ENCODE peak calls at places on chromosomes 12 and 14, in seven cellular contexts. T is nephron progenitor cell, Y is fibroblast of lung, V is astrocyte of the cerebellum, E is activated B cell treated with CpG ODN at 0.5 μM for 24 hours, G is cardiac muscle cell, C is cardiac fibroblast. Z is an unnamed sample.

GRCh38 chr12:124261885-124262284 is 33.0 kb upstream of the RFLNA start:
- DNase-seq in V (no peak), C (no peak), Y (no peak), T (no peak), E (no peak), G (no peak), Z (no peak)

GRCh38 chr12:82996168-82996812 is 309.6 kb downstream of the TMTC2 start:
- DNase-seq in E (no peak), V (no peak), C (no peak), Y (peak), T (no peak), G (no peak), Z (no peak)

GRCh38 chr14:63248211-63248610 is 44.0 kb downstream of the RHOJ start:
- DNase-seq in C (peak), Y (peak), E (no peak), G (peak), T (no peak), V (peak), Z (no peak)

GRCh38 chr12:50282581-50283229 is 615 bp downstream of the LIMA1 start:
- DNase-seq in Y (peak), E (no peak), C (peak), T (no peak), G (peak), V (no peak), Z (no peak)

GRCh38 chr12:76680940-76681339 is 83.0 kb upstream of the ZDHHC17 start:
- DNase-seq in C (peak), V (no peak), T (no peak), Y (peak), E (no peak), G (no peak), Z (no peak)

GRCh38 chr12:4274396-4274959 is 916 bp downstream of the CCND2 start:
- DNase-seq in G (no peak), E (no peak), T (peak), Y (no peak), V (no peak), C (no peak), Z (no peak)

GRCh38 chr12:31368666-31369361 is 42.9 kb upstream of the SINHCAF start:
- DNase-seq in C (no peak), V (no peak), E (no peak), T (no peak), Y (no peak), G (peak), Z (no peak)

GRCh38 chr14:58082491-58083098 is 69.4 kb downstream of the ARMH4 start:
- DNase-seq in Y (peak), G (peak), V (peak), C (peak), T (no peak), E (no peak), Z (no peak)

GRCh38 chr14:24806061-24806678 is 172.2 kb upstream of the GZMB start:
- DNase-seq in C (peak), V (peak), G (peak), E (no peak), T (peak), Y (peak), Z (peak)

GRCh38 chr12:98698603-98699463 is 53.7 kb downstream of the APAF1 start:
- DNase-seq in C (peak), G (peak), T (no peak), Y (peak), E (no peak), V (peak), Z (no peak)

GRCh38 chr14:37376944-37377609 is 179.3 kb downstream of the MIPOL1 start:
- DNase-seq in Y (no peak), E (no peak), T (no peak), C (no peak), G (no peak), V (no peak), Z (no peak)

GRCh38 chr14:104546021-104546491 is 33.5 kb upstream of the C14orf180 start:
- DNase-seq in C (no peak), E (no peak), Y (no peak), G (no peak), V (no peak), T (no peak), Z (no peak)

GRCh38 chr14:52998376-52999010 is 47.6 kb upstream of the FERMT2 start:
- DNase-seq in C (peak), E (no peak), T (no peak), Y (peak), G (peak), V (peak), Z (no peak)

GRCh38 chr14:101355284-101355683 is 206.0 kb upstream of the DIO3 start:
- DNase-seq in G (no peak), C (no peak), T (no peak), V (no peak), E (no peak), Y (no peak), Z (no peak)

GRCh38 chr12:123231931-123232330 is 1.0 kb downstream of the MPHOSPH9 start:
- DNase-seq in V (no peak), E (no peak), G (no peak), Y (no peak), T (no peak), C (no peak), Z (no peak)

GRCh38 chr12:124621296-124621660 is 53.9 kb upstream of the NCOR2 start:
- DNase-seq in T (no peak), Y (peak), V (peak), C (peak), E (no peak), G (peak), Z (no peak)

GRCh38 chr12:82554529-82554928 is 132.2 kb upstream of the TMTC2 start:
- DNase-seq in E (no peak), C (no peak), T (no peak), G (peak), Y (peak), V (no peak), Z (no peak)

GRCh38 chr14:92386637-92387036 is 63.7 kb downstream of the SLC24A4 start:
- DNase-seq in T (no peak), Y (no peak), V (no peak), E (no peak), G (no peak), C (no peak), Z (no peak)

GRCh38 chr12:113855998-113856397 is 110.1 kb downstream of the RBM19 start:
- DNase-seq in Y (no peak), G (no peak), T (peak), C (no peak), E (no peak), V (no peak), Z (no peak)

GRCh38 chr12:4119157-4119761 is 154.3 kb upstream of the CCND2 start:
- DNase-seq in G (no peak), C (no peak), Y (no peak), E (no peak), T (no peak), V (no peak), Z (no peak)

GRCh38 chr14:69543341-69544249 is 31.1 kb downstream of the CCDC177 start:
- DNase-seq in G (peak), C (peak), V (peak), T (peak), E (no peak), Y (peak), Z (peak)

GRCh38 chr14:105258846-105259245 is 10.5 kb downstream of the BTBD6 start:
- DNase-seq in C (no peak), E (no peak), T (no peak), Y (peak), G (no peak), V (no peak), Z (no peak)

GRCh38 chr12:75766263-75767160 is 255.1 kb upstream of the KRR1 start:
- DNase-seq in Y (peak), G (peak), C (peak), V (no peak), E (no peak), T (no peak), Z (no peak)

GRCh38 chr12:109469516-109469915 is 7.6 kb downstream of the KCTD10 start:
- DNase-seq in V (no peak), G (no peak), Y (no peak), T (no peak), E (no peak), C (no peak), Z (no peak)

GRCh38 chr12:29640589-29641345 is 143.0 kb downstream of the TMTC1 start:
- DNase-seq in T (peak), E (no peak), V (no peak), Y (peak), G (peak), C (peak), Z (no peak)

GRCh38 chr14:104117341-104118005 is 20.9 kb upstream of the KIF26A start:
- DNase-seq in G (no peak), E (no peak), V (no peak), C (no peak), T (peak), Y (no peak), Z (no peak)

GRCh38 chr12:101828463-101829196 is 2.1 kb downstream of the GNPTAB start:
- DNase-seq in C (no peak), G (no peak), Y (no peak), V (no peak), T (no peak), E (no peak), Z (no peak)

GRCh38 chr12:123941485-123942276 is 30.9 kb downstream of the CCDC92 start:
- DNase-seq in T (no peak), E (no peak), V (no peak), Y (no peak), C (no peak), G (peak), Z (no peak)

GRCh38 chr12:50533971-50534370 is 29.2 kb downstream of the DIP2B start:
- DNase-seq in V (no peak), G (no peak), C (no peak), E (no peak), Y (peak), T (no peak), Z (no peak)

GRCh38 chr14:100577321-100577985 is 9.8 kb downstream of the BEGAIN start:
- DNase-seq in E (no peak), T (no peak), G (no peak), Y (no peak), V (no peak), C (no peak), Z (no peak)

GRCh38 chr14:73764881-73765280 is 50.7 kb upstream of the PNMA1 start:
- DNase-seq in C (peak), E (no peak), G (peak), Y (no peak), V (no peak), T (no peak), Z (no peak)

GRCh38 chr14:53409974-53410373 is 256.9 kb upstream of the DDHD1 start:
- DNase-seq in V (no peak), T (no peak), G (no peak), E (no peak), Y (peak), C (no peak), Z (no peak)

GRCh38 chr12:102957339-102958050 is at the start of gene ASCL1:
- DNase-seq in C (peak), E (no peak), T (peak), G (peak), Y (peak), V (no peak), Z (no peak)

GRCh38 chr14:105411017-105411941 is 8.3 kb upstream of the MTA1 start:
- DNase-seq in Y (peak), T (peak), V (no peak), G (peak), C (peak), E (peak), Z (no peak)

GRCh38 chr14:64760916-64761315 is 56.7 kb downstream of the PLEKHG3 start:
- DNase-seq in E (no peak), C (no peak), G (no peak), V (no peak), Y (no peak), T (no peak), Z (no peak)

GRCh38 chr12:116719661-116720060 is 18.2 kb downstream of the SPRING1 start:
- DNase-seq in E (no peak), Y (peak), V (no peak), G (no peak), T (peak), C (no peak), Z (no peak)

GRCh38 chr12:125311050-125311449 is 245.8 kb downstream of the AACS start:
- DNase-seq in V (no peak), Y (no peak), E (no peak), G (no peak), T (no peak), C (no peak), Z (no peak)

GRCh38 chr14:103449762-103450161 is 64.5 kb downstream of the MARK3 start:
- DNase-seq in Y (no peak), G (no peak), C (no peak), T (no peak), V (no peak), E (no peak), Z (no peak)

GRCh38 chr14:36510078-36510799 is 9.8 kb downstream of the NKX2-1 start:
- DNase-seq in E (no peak), C (no peak), Y (peak), T (no peak), G (no peak), V (no peak), Z (no peak)

GRCh38 chr14:60637138-60637489 is 12.2 kb downstream of the SIX1 start:
- DNase-seq in E (no peak), G (no peak), T (no peak), Y (no peak), C (no peak), V (no peak), Z (no peak)
- TF ChIP-seq CTCF in E (no peak), G (no peak), T (no peak), Y (no peak), C (no peak), V (no peak), Z (no peak)

GRCh38 chr12:87953257-87953860 is 75.8 kb downstream of the C12orf50 start:
- DNase-seq in E (no peak), C (peak), V (peak), Y (peak), T (peak), G (peak), Z (peak)
- TF ChIP-seq CTCF in E (no peak), C (peak), V (peak), Y (peak), T (peak), G (peak), Z (peak)

DNA sequence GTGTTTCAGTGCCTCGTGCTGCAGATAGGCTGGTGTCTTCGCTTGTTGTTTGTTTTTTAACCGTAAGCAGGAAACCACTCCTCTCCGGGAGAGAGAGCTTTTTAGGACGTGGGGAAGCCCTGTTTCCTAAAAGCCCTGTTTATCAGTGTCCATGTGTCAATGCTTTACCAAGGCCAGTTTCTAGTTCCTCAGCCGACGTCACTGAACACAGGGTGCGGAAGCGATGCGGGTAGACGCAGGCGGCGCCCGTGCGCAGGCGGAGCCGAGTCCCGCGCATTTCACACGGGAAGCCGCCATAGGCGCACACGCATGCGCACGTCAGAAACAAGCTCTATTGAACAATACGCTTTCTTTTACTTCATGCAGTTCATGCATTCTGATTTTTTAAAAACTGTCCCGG is 79.8 kb downstream of the GLT1D1 start:
- DNase-seq in E (no peak), T (no peak), V (no peak), C (no peak), Y (no peak), G (no peak), Z (no peak)
- TF ChIP-seq CTCF in E (no peak), T (no peak), V (no peak), C (no peak), Y (no peak), G (no peak), Z (no peak)

GRCh38 chr12:104457746-104458644 is 1.2 kb downstream of the CHST11 start:
- DNase-seq in E (peak), C (no peak), Y (peak), V (no peak), G (no peak), T (peak), Z (peak)
- TF ChIP-seq CTCF in E (no peak), C (no peak), Y (no peak), V (no peak), G (peak), T (no peak), Z (peak)

DNA sequence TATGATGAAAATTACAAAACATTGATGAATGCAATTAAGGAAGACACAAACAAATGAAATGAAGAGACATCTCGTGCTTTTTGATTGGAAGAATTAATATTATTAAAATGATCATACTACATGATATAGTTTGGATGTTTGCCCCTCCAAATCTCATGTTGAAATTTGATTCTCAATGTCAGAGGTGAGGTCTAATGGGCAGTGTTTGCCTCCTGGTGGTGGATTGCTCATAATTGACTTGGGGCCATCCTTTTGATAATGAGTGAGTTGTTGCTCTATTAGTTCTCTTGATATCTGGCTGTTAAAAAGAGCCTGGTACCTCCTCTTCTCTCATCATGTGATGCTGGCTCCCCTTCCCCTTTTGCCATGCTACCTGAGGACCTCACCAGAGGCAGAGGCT is 56.7 kb downstream of the CD163L1 start:
- DNase-seq in T (no peak), Y (no peak), C (no peak), E (no peak), G (no peak), V (no peak), Z (no peak)
- TF ChIP-seq CTCF in T (no peak), Y (no peak), C (no peak), E (no peak), G (no peak), V (no peak), Z (no peak)

DNA sequence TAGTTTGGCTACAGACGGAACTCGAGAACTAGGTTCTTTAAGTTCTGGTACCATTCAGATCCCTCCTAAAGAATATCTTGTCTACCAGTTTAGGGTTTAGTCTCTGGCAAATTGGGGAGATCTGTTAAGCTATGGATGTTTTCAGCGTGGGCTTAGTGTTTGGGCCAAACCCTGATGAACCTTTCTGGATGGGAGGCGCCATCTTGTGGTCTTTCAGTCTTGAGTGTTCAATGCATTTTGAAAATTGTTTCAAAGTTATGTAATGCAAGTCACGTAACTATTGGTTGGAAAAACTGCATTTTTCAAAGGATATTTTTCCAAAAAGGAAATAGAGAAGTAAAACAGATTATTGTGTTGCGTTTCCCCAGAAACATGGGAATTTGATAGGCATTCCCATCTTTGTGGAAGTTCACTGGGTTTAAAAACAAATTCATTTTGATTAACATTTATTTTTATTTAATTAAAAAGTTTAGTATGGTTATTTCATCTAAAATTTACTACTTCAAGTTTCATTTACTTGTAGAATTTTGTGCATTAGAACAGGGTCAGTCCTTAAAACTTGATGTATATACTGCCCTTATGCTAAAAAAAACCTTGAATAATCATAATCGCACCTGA is 169.0 kb downstream of the PRIMA1 start:
- DNase-seq in Y (peak), C (peak), E (no peak), T (peak), G (peak), V (peak), Z (peak)
- TF ChIP-seq CTCF in Y (peak), C (peak), E (peak), T (peak), G (peak), V (peak), Z (peak)

GRCh38 chr12:100579844-100580243 is 6.4 kb downstream of the GAS2L3 start:
- DNase-seq in G (no peak), T (no peak), Y (no peak), V (no peak), E (no peak), C (no peak), Z (no peak)
- TF ChIP-seq CTCF in G (no peak), T (no peak), Y (no peak), V (no peak), E (no peak), C (no peak), Z (no peak)

DNA sequence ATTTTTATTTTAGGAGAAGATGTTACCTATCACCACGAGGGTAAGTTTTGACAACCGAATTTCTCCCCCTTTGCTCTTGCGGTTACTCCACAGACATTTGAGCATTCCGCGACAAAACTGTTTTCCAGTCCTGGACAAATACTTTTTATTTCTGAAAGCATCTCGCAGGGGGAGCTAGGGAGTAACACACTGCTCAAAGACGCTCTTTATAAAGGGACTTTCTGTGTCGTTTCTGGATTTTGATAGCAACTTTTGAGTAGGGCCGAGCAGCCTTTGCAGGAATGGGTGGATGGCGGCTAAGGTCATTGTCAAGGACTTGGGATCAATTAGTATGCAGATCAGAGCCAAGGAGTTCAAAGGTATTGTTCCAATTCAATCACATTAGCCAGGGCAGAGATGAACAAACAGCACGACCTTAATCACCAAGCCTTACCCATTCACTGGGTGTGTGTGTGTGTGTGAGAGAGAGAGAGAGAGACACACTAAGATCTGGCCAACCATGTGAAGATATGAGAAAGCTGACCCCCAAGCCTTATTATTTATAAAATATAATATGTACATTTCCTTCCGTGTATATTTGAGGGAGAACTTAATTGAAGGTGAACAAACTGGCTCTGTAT is 613.6 kb downstream of the VRK1 start:
- DNase-seq in Y (no peak), E (no peak), T (no peak), G (no peak), C (no peak), V (no peak), Z (peak)
- TF ChIP-seq CTCF in Y (no peak), E (no peak), T (no peak), G (no peak), C (no peak), V (peak), Z (peak)